ENCODE peak calls at places on chromosome 6, in five cellular contexts. O is colonic mucosa; E is naive thymus-derived CD4-positive, alpha-beta T cell; Q is adrenal gland; R is H9. I is an unnamed sample.

GRCh38 chr6:137413482-137413881 is 80.7 kb downstream of the OLIG3 start:
- DNase-seq in O (no peak), Q (no peak), E (no peak), R (no peak), I (no peak)

GRCh38 chr6:105596284-105596755 is 193.4 kb upstream of the PREP start:
- DNase-seq in Q (no peak), R (no peak), E (no peak), O (no peak), I (no peak)

GRCh38 chr6:170433163-170434095 is 119.7 kb downstream of the PSMB1 start:
- DNase-seq in Q (no peak), O (no peak), E (no peak), R (no peak), I (no peak)

GRCh38 chr6:26319405-26320128 is 45.4 kb upstream of the BTN3A2 start:
- DNase-seq in Q (no peak), O (no peak), R (peak; percentile 67), E (no peak), I (no peak)

GRCh38 chr6:35485402-35485877 is 11.4 kb downstream of the TEAD3 start:
- DNase-seq in O (peak; percentile 81), E (no peak), Q (no peak), R (peak; percentile 79), I (peak; percentile 70)

GRCh38 chr6:23690650-23691049 is 435.4 kb upstream of the NRSN1 start:
- DNase-seq in R (no peak), Q (no peak), O (no peak), E (no peak), I (no peak)

GRCh38 chr6:167565884-167566491 is 241.1 kb downstream of the TTLL2 start:
- DNase-seq in R (no peak), O (peak; percentile 32), Q (peak; percentile 25), E (no peak), I (peak; percentile 31)

GRCh38 chr6:1336246-1336843 is 24.4 kb downstream of the FOXQ1 start:
- DNase-seq in O (peak; percentile 67), E (no peak), R (peak; percentile 68), Q (no peak), I (peak; percentile 87)

GRCh38 chr6:156854466-156855161 is 77.4 kb downstream of the ARID1B start:
- DNase-seq in Q (no peak), O (no peak), E (no peak), R (no peak), I (no peak)

GRCh38 chr6:166736606-166737005 is 109.6 kb upstream of the RPS6KA2 start:
- DNase-seq in R (no peak), Q (no peak), O (no peak), E (no peak), I (no peak)

GRCh38 chr6:139439278-139439813 is 64.9 kb upstream of the CITED2 start:
- DNase-seq in Q (no peak), R (no peak), E (no peak), O (no peak), I (peak; percentile 29)

GRCh38 chr6:113184291-113184690 is 672.9 kb upstream of the MARCKS start:
- DNase-seq in R (no peak), O (no peak), Q (no peak), E (no peak), I (no peak)

GRCh38 chr6:33082702-33083101 is 6.9 kb downstream of the HLA-DPB1 start:
- DNase-seq in R (peak; percentile 72), O (no peak), E (no peak), Q (no peak), I (no peak)

GRCh38 chr6:45553730-45554344 is 176.1 kb upstream of the SUPT3H start:
- DNase-seq in Q (no peak), R (no peak), E (no peak), O (no peak), I (no peak)

GRCh38 chr6:71721642-71722041 is 164.7 kb upstream of the RIMS1 start:
- DNase-seq in E (no peak), Q (no peak), R (no peak), O (no peak), I (no peak)

GRCh38 chr6:7721654-7722053 is 4.2 kb upstream of the BMP6 start:
- DNase-seq in E (no peak), O (no peak), R (no peak), Q (no peak), I (peak; percentile 21)

DNA sequence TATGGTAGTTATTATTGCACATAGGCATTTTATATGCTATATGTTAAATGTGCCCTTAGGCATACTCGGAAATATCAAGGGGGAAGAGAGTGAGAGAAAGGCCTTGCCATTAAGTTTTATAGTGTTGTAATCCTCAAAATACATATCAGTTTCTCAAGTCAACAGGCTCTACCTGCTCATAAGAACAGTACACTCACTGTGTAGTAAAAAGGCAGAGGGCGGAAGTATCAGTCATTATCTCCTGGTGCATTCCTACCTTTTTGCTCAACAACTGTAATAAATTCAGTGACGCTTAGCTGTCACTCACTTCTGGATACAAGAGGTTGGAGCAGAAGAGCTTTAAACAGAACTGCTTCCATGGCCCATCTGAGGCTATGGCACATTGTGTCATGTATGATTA is 33.9 kb upstream of the ME1 start:
- DNase-seq in Q (no peak), R (no peak), E (no peak), O (peak; percentile 56), I (peak; percentile 81)
- H3K4me1 ChIP-seq in Q (peaks cover 3% of the 10 kb centered on the region), R (no peaks in the 10 kb centered on the region), E (no peaks in the 10 kb centered on the region), O (no peaks in the 10 kb centered on the region), I (peaks cover 53% of the 10 kb centered on the region)

GRCh38 chr6:158231551-158232444 is 63.6 kb downstream of the GTF2H5 start:
- DNase-seq in R (peak; percentile 69), O (peak; percentile 76), Q (peak; percentile 73), E (peak; percentile 64), I (peak; percentile 87)
- H3K4me1 ChIP-seq in R (no peaks in the 10 kb centered on the region), O (peaks cover 6% of the 10 kb centered on the region), Q (peaks cover 26% of the 10 kb centered on the region), E (peaks cover 18% of the 10 kb centered on the region), I (peaks cover 11% of the 10 kb centered on the region)

GRCh38 chr6:91539451-91539850 is 952.6 kb upstream of the MAP3K7 start:
- DNase-seq in R (no peak), O (no peak), Q (no peak), E (no peak), I (no peak)

GRCh38 chr6:91534614-91535013 is 947.7 kb upstream of the MAP3K7 start:
- DNase-seq in E (no peak), O (no peak), R (no peak), Q (no peak), I (no peak)

DNA sequence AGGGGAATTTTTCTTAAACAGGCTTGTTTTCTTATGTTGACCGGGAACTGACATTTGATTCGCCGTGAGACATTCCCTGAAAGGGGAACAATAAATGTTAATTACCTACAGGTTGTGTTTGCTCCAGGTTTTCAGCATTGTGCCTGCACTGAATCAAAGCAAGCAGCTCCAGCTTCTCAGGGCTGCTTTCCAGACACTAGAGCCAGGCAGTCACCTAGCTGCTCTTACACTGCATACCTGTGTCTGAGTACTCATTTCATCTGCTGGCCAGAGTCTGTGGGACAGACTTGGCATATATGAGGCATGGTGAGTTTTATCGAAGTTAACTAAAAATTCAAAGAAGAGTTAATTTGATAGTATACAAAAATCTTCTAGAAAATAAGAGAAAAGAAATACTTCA is 951.8 kb upstream of the MAP3K7 start:
- DNase-seq in R (no peak), E (no peak), O (no peak), Q (no peak), I (no peak)
- H3K4me1 ChIP-seq in R (no peaks in the 10 kb centered on the region), E (no peaks in the 10 kb centered on the region), O (no peaks in the 10 kb centered on the region), Q (no peaks in the 10 kb centered on the region), I (no peaks in the 10 kb centered on the region)

GRCh38 chr6:75611011-75611701 is 9.5 kb downstream of the SENP6 start:
- DNase-seq in E (no peak), R (no peak), O (no peak), Q (no peak), I (no peak)

GRCh38 chr6:75609639-75610590 is 8.2 kb downstream of the SENP6 start:
- DNase-seq in O (no peak), E (no peak), Q (no peak), R (no peak), I (no peak)

GRCh38 chr6:75611702-75612375 is 10.2 kb downstream of the SENP6 start:
- DNase-seq in R (no peak), E (no peak), O (no peak), Q (no peak), I (no peak)

GRCh38 chr6:75608304-75608703 is 6.6 kb downstream of the SENP6 start:
- DNase-seq in O (no peak), R (no peak), Q (no peak), E (no peak), I (no peak)

GRCh38 chr6:75608955-75609533 is 7.4 kb downstream of the SENP6 start:
- DNase-seq in E (no peak), Q (no peak), O (no peak), R (no peak), I (no peak)
- H3K4me1 ChIP-seq in E (peaks cover 35% of the 10 kb centered on the region), Q (peaks cover 77% of the 10 kb centered on the region), O (peaks cover 23% of the 10 kb centered on the region), R (peaks cover 4% of the 10 kb centered on the region), I (no peaks in the 10 kb centered on the region)

DNA sequence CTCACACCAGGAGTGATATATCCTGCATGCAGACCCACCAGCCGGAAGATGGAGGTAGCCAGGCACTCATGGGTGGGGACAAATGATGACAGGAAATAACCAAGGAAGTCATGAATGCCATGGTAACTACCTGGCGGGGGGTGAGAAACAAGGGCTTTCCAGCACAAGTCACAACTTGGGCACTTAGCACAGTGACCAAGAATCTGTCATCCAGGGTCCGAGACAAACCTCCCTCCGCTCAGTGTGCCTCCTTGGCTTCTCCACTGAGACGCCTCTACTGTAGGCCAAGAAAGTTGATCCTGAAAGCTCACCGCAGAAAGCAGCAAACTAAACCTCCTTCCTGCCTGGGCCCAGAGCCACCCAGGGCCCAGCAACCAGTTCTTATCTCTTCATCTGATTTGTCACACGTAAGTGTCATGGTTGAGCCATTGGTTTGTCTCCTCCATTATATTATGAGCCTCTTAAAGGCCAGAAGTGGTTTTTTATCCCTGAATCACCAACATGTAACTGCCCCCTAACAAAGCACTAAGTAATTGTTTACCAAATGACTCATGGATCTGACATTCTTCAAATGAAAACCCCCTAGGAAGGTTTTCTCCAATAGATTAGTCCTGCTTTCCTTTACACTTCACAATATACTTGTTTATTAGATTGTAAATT is 84.3 kb upstream of the TAB2 start:
- DNase-seq in Q (no peak), R (no peak), O (no peak), E (no peak), I (no peak)
- H3K4me1 ChIP-seq in Q (peaks cover 27% of the 10 kb centered on the region), R (no peaks in the 10 kb centered on the region), O (no peaks in the 10 kb centered on the region), E (peaks cover 30% of the 10 kb centered on the region), I (peaks cover 27% of the 10 kb centered on the region)

DNA sequence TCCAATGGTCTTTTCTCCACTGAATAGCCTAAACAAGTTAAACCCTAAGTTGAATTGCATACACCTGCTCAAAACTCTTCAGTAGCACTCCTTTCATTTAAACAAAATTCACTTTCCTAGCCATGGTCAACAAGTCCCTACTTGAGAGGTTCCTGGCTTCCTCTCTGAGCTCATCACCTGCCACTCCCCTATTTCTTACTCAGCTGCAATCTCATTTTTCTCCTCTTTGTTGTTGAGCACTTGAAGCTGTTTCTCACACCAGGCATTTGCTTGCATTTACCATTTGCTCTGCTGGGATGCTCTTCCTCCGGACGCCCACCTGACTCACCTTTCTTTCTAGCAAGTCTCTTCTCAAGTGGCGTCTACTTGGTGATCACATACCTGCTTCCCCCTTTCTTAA is 38.5 kb downstream of the EDN1 start:
- DNase-seq in Q (no peak), R (no peak), O (no peak), E (no peak), I (no peak)
- H3K4me1 ChIP-seq in Q (no peaks in the 10 kb centered on the region), R (peaks cover 16% of the 10 kb centered on the region), O (no peaks in the 10 kb centered on the region), E (no peaks in the 10 kb centered on the region), I (peaks cover 47% of the 10 kb centered on the region)

GRCh38 chr6:136016228-136017225 is 165.0 kb downstream of the PDE7B start:
- DNase-seq in Q (no peak), O (no peak), E (no peak), R (peak; percentile 31), I (no peak)
- H3K4me1 ChIP-seq in Q (peaks cover 21% of the 10 kb centered on the region), O (no peaks in the 10 kb centered on the region), E (no peaks in the 10 kb centered on the region), R (no peaks in the 10 kb centered on the region), I (no peaks in the 10 kb centered on the region)

I was measured in Caco-2.